ENCODE peak calls at places on chromosomes 12 and 14, in five cellular contexts. One of them, this sample, is unnamed.

GRCh38 chr14:85576161-85576560 is 46.2 kb downstream of the FLRT2 start:
- DNase-seq in HL-60: no peak
- DNase-seq in ACHN: no peak
- DNase-seq in Daoy: no peak
- DNase-seq in NCI-H226: no peak
- DNase-seq in this sample: peak

GRCh38 chr12:89745286-89745685 is 36.6 kb upstream of the ATP2B1 start:
- DNase-seq in HL-60: no peak
- DNase-seq in ACHN: no peak
- DNase-seq in Daoy: no peak
- DNase-seq in NCI-H226: no peak
- DNase-seq in this sample: no peak

GRCh38 chr12:67280572-67280971 is 11.4 kb downstream of the CAND1 start:
- DNase-seq in HL-60: no peak
- DNase-seq in ACHN: no peak
- DNase-seq in Daoy: no peak
- DNase-seq in NCI-H226: no peak
- DNase-seq in this sample: no peak

GRCh38 chr12:64894827-64895475 is 70.5 kb downstream of the TBC1D30 start:
- DNase-seq in HL-60: no peak
- DNase-seq in ACHN: no peak
- DNase-seq in Daoy: peak
- DNase-seq in NCI-H226: no peak
- DNase-seq in this sample: no peak

GRCh38 chr12:85005615-85006014 is 30.5 kb downstream of the TSPAN19 start:
- DNase-seq in HL-60: no peak
- DNase-seq in ACHN: no peak
- DNase-seq in Daoy: no peak
- DNase-seq in NCI-H226: no peak
- DNase-seq in this sample: no peak

GRCh38 chr14:78170203-78170602 is at the start of gene NRXN3:
- DNase-seq in HL-60: no peak
- DNase-seq in ACHN: peak
- DNase-seq in Daoy: no peak
- DNase-seq in NCI-H226: no peak
- DNase-seq in this sample: peak

GRCh38 chr14:75138492-75138891 is 11.6 kb upstream of the NEK9 start:
- DNase-seq in HL-60: no peak
- DNase-seq in ACHN: no peak
- DNase-seq in Daoy: no peak
- DNase-seq in NCI-H226: no peak
- DNase-seq in this sample: no peak

GRCh38 chr12:94193168-94193567 is 44.8 kb downstream of the PLXNC1 start:
- DNase-seq in HL-60: no peak
- DNase-seq in ACHN: no peak
- DNase-seq in Daoy: no peak
- DNase-seq in NCI-H226: no peak
- DNase-seq in this sample: no peak

GRCh38 chr12:129827985-129828384 is 75.8 kb downstream of the TMEM132D start:
- DNase-seq in HL-60: no peak
- DNase-seq in ACHN: no peak
- DNase-seq in Daoy: no peak
- DNase-seq in NCI-H226: no peak
- DNase-seq in this sample: peak

GRCh38 chr14:39946796-39947195 is 514.6 kb upstream of the FBXO33 start:
- DNase-seq in HL-60: no peak
- DNase-seq in ACHN: peak
- DNase-seq in Daoy: no peak
- DNase-seq in NCI-H226: peak
- DNase-seq in this sample: peak

GRCh38 chr12:110754101-110754793 is 11.6 kb upstream of the PPP1CC start:
- DNase-seq in HL-60: no peak
- DNase-seq in ACHN: no peak
- DNase-seq in Daoy: no peak
- DNase-seq in NCI-H226: no peak
- DNase-seq in this sample: no peak

GRCh38 chr12:7067096-7067495 is 6.6 kb downstream of the C1S start:
- DNase-seq in HL-60: no peak
- DNase-seq in ACHN: no peak
- DNase-seq in Daoy: no peak
- DNase-seq in NCI-H226: no peak
- DNase-seq in this sample: no peak

GRCh38 chr12:39044754-39045153 is 139.4 kb upstream of the CPNE8 start:
- DNase-seq in HL-60: no peak
- DNase-seq in ACHN: no peak
- DNase-seq in Daoy: no peak
- DNase-seq in NCI-H226: no peak
- DNase-seq in this sample: no peak

GRCh38 chr14:44928793-44929192 is 33.0 kb downstream of the KLHL28 start:
- DNase-seq in HL-60: no peak
- DNase-seq in ACHN: no peak
- DNase-seq in Daoy: no peak
- DNase-seq in NCI-H226: no peak
- DNase-seq in this sample: no peak

This sample was measured in astrocyte of the hippocampus.